ENCODE peak calls at places on chromosomes 7 and 10, in five cellular contexts. K is neuronal stem cell, N is MM.1S, W is fibroblast of lung, O is testis. X is an unnamed sample.

GRCh38 chr10:82572686-82573226 is 697.8 kb downstream of the NRG3 start:
- DNase-seq in K (peak; percentile 8), N (no peak), W (no peak), O (no peak), X (no peak)

GRCh38 chr7:132141109-132141508 is 435.2 kb downstream of the PLXNA4 start:
- DNase-seq in K (no peak), N (no peak), W (peak; percentile 17), O (no peak), X (no peak)

GRCh38 chr10:132542086-132542775 is 4.6 kb downstream of the INPP5A start:
- DNase-seq in K (no peak), N (no peak), W (no peak), O (no peak), X (no peak)

GRCh38 chr7:33692956-33693355 is 212.4 kb upstream of the BMPER start:
- DNase-seq in K (no peak), N (no peak), W (peak; percentile 59), O (no peak), X (no peak)

GRCh38 chr10:13404791-13405190 is 56.7 kb upstream of the SEPHS1 start:
- DNase-seq in K (no peak), N (no peak), W (no peak), O (no peak), X (no peak)

GRCh38 chr10:76428541-76429330 is 997.3 kb downstream of the LRMDA start:
- DNase-seq in K (no peak), N (no peak), W (peak; percentile 96), O (no peak), X (no peak)

GRCh38 chr10:96370575-96371157 is 11.9 kb upstream of the OPALIN start:
- DNase-seq in K (peak; percentile 58), N (peak; percentile 49), W (peak; percentile 38), O (peak; percentile 63), X (no peak)

GRCh38 chr7:151261534-151261933 is 13.0 kb upstream of the SMARCD3 start:
- DNase-seq in K (no peak), N (no peak), W (no peak), O (no peak), X (no peak)

GRCh38 chr10:77392851-77393250 is 244.8 kb downstream of the KCNMA1 start:
- DNase-seq in K (no peak), N (no peak), W (peak; percentile 91), O (no peak), X (peak; percentile 98)

GRCh38 chr7:81468516-81468915 is 301.3 kb downstream of the HGF start:
- DNase-seq in K (no peak), N (no peak), W (no peak), O (no peak), X (no peak)

GRCh38 chr10:92816106-92816505 is 32.2 kb upstream of the EXOC6 start:
- DNase-seq in K (no peak), N (no peak), W (peak; percentile 16), O (no peak), X (no peak)

GRCh38 chr7:129231666-129232065 is 6.8 kb downstream of the AHCYL2 start:
- DNase-seq in K (no peak), N (no peak), W (no peak), O (no peak), X (no peak)

GRCh38 chr10:48708144-48708543 is 23.5 kb downstream of the WDFY4 start:
- DNase-seq in K (no peak), N (no peak), W (no peak), O (peak; percentile 15), X (no peak)

GRCh38 chr10:11023554-11023953 is 5.9 kb downstream of the CELF2 start:
- DNase-seq in K (no peak), N (no peak), W (no peak), O (no peak), X (no peak)

GRCh38 chr7:34620425-34620824 is 37.6 kb upstream of the NPSR1 start:
- DNase-seq in K (no peak), N (no peak), W (no peak), O (no peak), X (no peak)

GRCh38 chr10:63722537-63722936 is 201.3 kb downstream of the REEP3 start:
- DNase-seq in K (no peak), N (no peak), W (peak; percentile 72), O (no peak), X (no peak)

GRCh38 chr10:8306685-8307364 is 252.3 kb downstream of the GATA3 start:
- DNase-seq in K (no peak), N (no peak), W (no peak), O (no peak), X (peak; percentile 15)

GRCh38 chr7:138545123-138545522 is 85.1 kb downstream of the TRIM24 start:
- DNase-seq in K (no peak), N (no peak), W (no peak), O (no peak), X (no peak)

GRCh38 chr7:115477193-115477651 is 553.3 kb downstream of the TFEC start:
- DNase-seq in K (peak; percentile 44), N (no peak), W (peak; percentile 38), O (peak; percentile 31), X (no peak)

GRCh38 chr10:95221124-95221523 is 27.1 kb downstream of the ACSM6 start:
- DNase-seq in K (no peak), N (no peak), W (no peak), O (no peak), X (no peak)

GRCh38 chr10:119701861-119702260 is 24.0 kb upstream of the INPP5F start:
- DNase-seq in K (no peak), N (no peak), W (peak; percentile 37), O (no peak), X (no peak)

GRCh38 chr7:115013887-115014286 is 92.0 kb downstream of the MDFIC start:
- DNase-seq in K (no peak), N (peak; percentile 4), W (no peak), O (no peak), X (no peak)

GRCh38 chr7:20329389-20330175 is 1.1 kb upstream of the ITGB8 start:
- DNase-seq in K (peak; percentile 67), N (peak; percentile 93), W (peak; percentile 75), O (peak; percentile 88), X (no peak)

GRCh38 chr7:66452165-66452564 is 176.5 kb upstream of the KCTD7 start:
- DNase-seq in K (no peak), N (no peak), W (no peak), O (no peak), X (no peak)

GRCh38 chr10:21464134-21464533 is 61.3 kb downstream of the SKIDA1 start:
- DNase-seq in K (no peak), N (no peak), W (no peak), O (no peak), X (no peak)

GRCh38 chr7:11726251-11727155 is 105.5 kb downstream of the THSD7A start:
- DNase-seq in K (no peak), N (no peak), W (peak; percentile 89), O (peak; percentile 59), X (no peak)

GRCh38 chr10:101525848-101526247 is 62.2 kb downstream of the POLL start:
- DNase-seq in K (no peak), N (no peak), W (no peak), O (no peak), X (no peak)

GRCh38 chr10:91144961-91145360 is 75.5 kb upstream of the PCGF5 start:
- DNase-seq in K (no peak), N (no peak), W (peak; percentile 57), O (no peak), X (no peak)

GRCh38 chr10:98361131-98361633 is 53.8 kb downstream of the PYROXD2 start:
- DNase-seq in K (no peak), N (peak; percentile 91), W (peak; percentile 98), O (peak; percentile 75), X (peak; percentile 64)

DNA sequence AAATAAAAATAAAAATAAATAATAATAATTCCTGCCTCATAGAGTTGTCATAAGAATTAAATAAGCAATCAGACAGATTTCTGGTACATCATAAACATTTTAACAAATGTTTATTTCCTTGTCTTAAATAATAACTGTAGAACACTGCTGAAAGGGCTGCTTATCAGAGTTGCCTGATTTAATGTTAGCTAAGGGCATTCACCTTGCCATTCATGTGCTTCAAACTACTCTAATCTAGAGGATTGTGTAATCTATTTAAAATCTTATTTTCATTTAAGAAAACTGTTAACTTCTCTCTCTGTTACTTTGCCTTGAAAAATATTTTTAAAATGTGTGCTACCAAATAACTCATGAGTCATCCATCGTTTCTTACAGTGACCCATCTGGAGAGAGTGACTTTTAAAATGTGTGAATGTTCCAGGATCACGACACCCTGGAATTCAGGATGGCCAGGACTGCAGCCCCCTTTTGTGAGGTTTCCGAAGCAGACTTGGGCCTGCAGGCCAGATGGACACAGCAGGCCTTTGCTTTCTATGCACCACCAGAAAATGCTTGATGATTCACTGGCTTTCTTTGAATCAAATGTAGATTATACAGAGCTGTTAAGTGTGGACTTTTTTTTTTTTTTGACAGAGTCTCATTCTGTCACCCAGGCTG is 109.1 kb upstream of the TNS3 start:
- DNase-seq in K (no peak), N (no peak), W (peak; percentile 52), O (peak; percentile 23), X (no peak)
- H3K27ac ChIP-seq in K (no peak overlapping the region), N (no peak overlapping the region), W (peak overlapping the region; percentile 30), O (peak overlapping the region; percentile 11), X (no peak overlapping the region)

DNA sequence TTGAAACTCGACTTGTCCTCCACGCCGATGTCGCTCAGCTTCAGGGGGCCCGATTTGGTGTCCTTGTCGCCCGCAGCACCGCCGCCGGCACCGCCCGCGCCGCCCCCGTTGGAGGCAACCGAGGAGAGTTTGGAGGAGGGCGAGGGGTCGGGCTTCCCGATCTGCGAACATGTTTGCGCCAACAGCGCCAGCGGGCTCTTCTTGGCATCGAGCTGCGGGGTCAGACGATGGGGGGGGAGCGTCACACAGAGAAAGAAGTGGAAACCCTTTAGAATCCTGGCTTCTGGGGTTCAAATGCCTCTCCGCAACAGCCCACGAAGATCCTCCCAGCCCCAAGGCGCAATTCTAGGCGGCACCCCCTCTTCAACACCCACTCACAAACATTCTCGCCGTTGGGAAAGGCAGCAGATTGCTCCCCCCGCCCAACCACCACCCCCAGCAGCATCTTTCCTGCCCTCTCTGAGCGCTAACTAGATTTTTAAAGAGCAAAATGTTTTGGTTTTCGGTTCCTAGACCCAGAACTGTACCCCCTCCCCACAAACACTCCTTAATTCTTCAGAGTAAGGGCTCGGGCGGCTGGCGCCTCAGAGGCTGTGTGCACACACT is 1.3 kb downstream of the ZNF503 start:
- DNase-seq in K (no peak), N (no peak), W (peak; percentile 53), O (peak; percentile 31), X (no peak)
- H3K27ac ChIP-seq in K (no peak overlapping the region), N (no peak overlapping the region), W (peak overlapping the region; percentile 95), O (peak overlapping the region; percentile 85), X (peak overlapping the region; percentile 82)

DNA sequence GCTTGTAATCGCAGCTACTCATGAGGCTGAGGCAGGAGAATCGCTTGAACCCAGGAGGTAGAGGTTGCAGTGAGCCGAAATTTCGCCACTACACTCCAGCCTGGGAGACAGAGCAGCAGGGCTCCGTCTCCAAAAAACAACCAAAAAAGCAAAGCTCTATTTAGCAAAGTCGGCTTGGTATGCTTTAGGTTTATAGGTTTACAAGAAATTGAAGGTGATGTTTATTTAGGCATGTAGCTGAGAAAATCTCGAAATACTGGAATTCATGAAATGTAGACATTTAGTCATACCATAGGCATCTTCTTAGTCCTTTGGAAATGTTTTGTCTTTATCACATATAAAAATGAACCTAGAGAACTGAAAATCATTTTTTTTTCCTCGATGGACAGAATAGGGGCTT is 453.8 kb upstream of the ANKRD30A start:
- DNase-seq in K (no peak), N (no peak), W (peak; percentile 4), O (no peak), X (no peak)
- H3K27ac ChIP-seq in K (no peak overlapping the region), N (no peak overlapping the region), W (no peak overlapping the region), O (no peak overlapping the region), X (no peak overlapping the region)

DNA sequence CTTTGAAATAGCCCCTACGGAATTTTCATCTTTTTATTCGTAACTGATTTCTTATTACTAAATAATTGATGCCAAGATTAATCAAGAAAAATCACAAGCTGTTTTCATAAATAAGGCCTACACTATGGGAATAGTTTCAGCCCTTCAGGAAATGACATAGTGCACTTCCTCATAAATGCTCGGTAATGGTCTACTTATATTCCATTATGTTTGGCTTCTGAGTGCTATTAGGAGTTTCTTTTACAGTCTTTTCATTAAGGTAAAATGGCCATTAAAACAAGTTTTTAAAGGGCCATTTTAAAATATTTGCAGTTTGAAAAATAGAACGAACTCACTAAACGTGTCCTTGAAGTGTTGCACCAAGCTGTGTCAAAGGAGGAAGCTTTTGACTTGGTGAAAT is 174.5 kb downstream of the DNAH11 start:
- DNase-seq in K (no peak), N (no peak), W (no peak), O (no peak), X (no peak)
- H3K27ac ChIP-seq in K (no peak overlapping the region), N (no peak overlapping the region), W (no peak overlapping the region), O (no peak overlapping the region), X (no peak overlapping the region)

X was measured in keratinocyte.